ENCODE peak calls at places on chromosomes 2 and 18, in five cellular contexts. R is thoracic aorta, C is upper lobe of left lung, I is ovary, L is fibroblast of lung. M is an unnamed sample. For H3K27me3, the result is how much of the 10 kb centered on the place peaks cover.

GRCh38 chr2:238415036-238415764 is 11.5 kb upstream of the ASB1 start:
- DNase-seq in R (no peak), C (no peak), I (no peak), L (no peak), M (peak)

GRCh38 chr2:207115715-207116364 is 49.9 kb downstream of the KLF7 start:
- DNase-seq in I (no peak), R (no peak), C (no peak), L (peak), M (no peak)

GRCh38 chr2:145692971-145693478 is 1173.1 kb upstream of the ZEB2 start:
- DNase-seq in R (no peak), C (no peak), I (no peak), L (peak), M (no peak)

GRCh38 chr18:13641551-13642439 is 84.6 kb downstream of the FAM210A start:
- DNase-seq in C (peak), L (no peak), R (no peak), I (peak), M (no peak)

GRCh38 chr2:68387408-68388350 is 22.6 kb downstream of the PLEK start:
- DNase-seq in R (no peak), C (no peak), I (no peak), L (no peak), M (peak)

GRCh38 chr2:2845796-2846315 is 514.8 kb upstream of the MYT1L start:
- DNase-seq in C (no peak), I (no peak), R (no peak), L (no peak), M (no peak)

GRCh38 chr2:1653137-1653789 is 91.1 kb downstream of the PXDN start:
- DNase-seq in C (no peak), I (peak), L (peak), R (peak), M (no peak)

GRCh38 chr18:24111936-24112335 is 26.9 kb upstream of the CABYR start:
- DNase-seq in C (no peak), L (no peak), I (no peak), R (no peak), M (no peak)

GRCh38 chr2:102253753-102254150 is 57.6 kb upstream of the IL1RL1 start:
- DNase-seq in I (no peak), C (no peak), R (no peak), L (peak), M (no peak)

GRCh38 chr2:23480991-23481797 is 96.2 kb downstream of the KLHL29 start:
- DNase-seq in C (no peak), L (peak), I (no peak), R (no peak), M (no peak)

GRCh38 chr2:214774108-214774507 is 35.4 kb downstream of the BARD1 start:
- DNase-seq in L (peak), I (no peak), C (no peak), R (no peak), M (no peak)

GRCh38 chr2:164066095-164066494 is 330.3 kb upstream of the FIGN start:
- DNase-seq in I (no peak), C (no peak), R (no peak), L (no peak), M (no peak)

GRCh38 chr2:70461981-70462876 is 91.4 kb downstream of the TGFA start:
- DNase-seq in R (no peak), L (no peak), C (no peak), I (no peak), M (no peak)

GRCh38 chr2:122237506-122237905 is 482.1 kb downstream of the TSN start:
- DNase-seq in I (no peak), C (no peak), R (no peak), L (no peak), M (no peak)

GRCh38 chr2:237083026-237083425 is 2.7 kb upstream of the COPS8 start:
- DNase-seq in R (no peak), I (no peak), L (no peak), C (no peak), M (no peak)

GRCh38 chr2:16293871-16294270 is 353.5 kb downstream of the MYCN start:
- DNase-seq in R (no peak), L (no peak), I (no peak), C (no peak), M (no peak)

GRCh38 chr2:9170458-9171130 is 36.0 kb upstream of the ASAP2 start:
- DNase-seq in C (no peak), I (no peak), R (no peak), L (no peak), M (no peak)

GRCh38 chr2:15072836-15073235 is 440.3 kb downstream of the LRATD1 start:
- DNase-seq in C (no peak), L (no peak), R (no peak), I (no peak), M (no peak)

GRCh38 chr2:15074319-15074718 is 441.8 kb downstream of the LRATD1 start:
- DNase-seq in I (no peak), R (no peak), L (no peak), C (no peak), M (no peak)

GRCh38 chr2:15073639-15074038 is 441.1 kb downstream of the LRATD1 start:
- DNase-seq in L (no peak), C (no peak), R (no peak), I (no peak), M (no peak)

GRCh38 chr2:15074751-15075700 is 442.5 kb downstream of the LRATD1 start:
- DNase-seq in C (no peak), I (no peak), R (no peak), L (no peak), M (no peak)

GRCh38 chr2:15076668-15077067 is 444.2 kb downstream of the LRATD1 start:
- DNase-seq in I (no peak), R (no peak), C (no peak), L (peak), M (no peak)
- H3K27ac ChIP-seq in I (no peak), R (no peak), C (no peak), L (no peak), M (no peak)

GRCh38 chr2:197706839-197707207 is 1.7 kb downstream of the MARS2 start:
- DNase-seq in I (no peak), C (no peak), L (no peak), R (no peak), M (no peak)

GRCh38 chr2:197705143-197705911 is at the start of gene MARS2:
- DNase-seq in R (peak), L (peak), C (peak), I (peak), M (peak)

GRCh38 chr2:197707316-197708213 is 2.4 kb downstream of the MARS2 start:
- DNase-seq in C (no peak), I (no peak), L (peak), R (no peak), M (peak)

GRCh38 chr2:197705912-197706838 is 1.0 kb downstream of the MARS2 start:
- DNase-seq in C (no peak), R (no peak), L (peak), I (peak), M (peak)

GRCh38 chr2:197704434-197705142 is 581 bp upstream of the MARS2 start:
- DNase-seq in C (no peak), I (no peak), L (no peak), R (no peak), M (no peak)
- TF ChIP-seq CTCF in C (no peak), I (no peak), L (no peak), R (no peak), M (no peak)

GRCh38 chr18:52339891-52340371 is at the start of gene DCC:
- DNase-seq in R (no peak), I (no peak), L (peak), C (peak), M (peak)
- H3K27me3 ChIP-seq in R (under half), I (under half), L (under half), C (under half), M (under half)

GRCh38 chr2:27123302-27124150 is at the start of gene ABHD1:
- DNase-seq in C (peak), I (peak), L (no peak), R (no peak), M (peak)
- H3K27ac ChIP-seq in C (peak), I (peak), L (no peak), R (no peak), M (no peak)

M was measured in MM.1S.